ENCODE peak calls at places on chromosomes 12 and 14, in nine cellular contexts. One of them, this sample, is unnamed.

GRCh38 chr12:54265364-54265812 is 14.5 kb downstream of the CBX5 start:
- DNase-seq in CD8-positive, alpha-beta T cell: no peak
- DNase-seq in activated CD8-positive, alpha-beta T cell treated with anti-CD3 and anti-CD28 coated beads for 36 hours: no peak
- DNase-seq in endothelial cell: no peak
- DNase-seq in cardiac fibroblast: no peak
- DNase-seq in HL-60: no peak
- DNase-seq in psoas muscle: no peak
- DNase-seq in CD4-positive, alpha-beta T cell: no peak
- DNase-seq in left lung: no peak
- DNase-seq in this sample: no peak

GRCh38 chr12:93880853-93881522 is 203.8 kb downstream of the CRADD start:
- DNase-seq in CD8-positive, alpha-beta T cell: no peak
- DNase-seq in activated CD8-positive, alpha-beta T cell treated with anti-CD3 and anti-CD28 coated beads for 36 hours: no peak
- DNase-seq in endothelial cell: no peak
- DNase-seq in cardiac fibroblast: no peak
- DNase-seq in HL-60: no peak
- DNase-seq in psoas muscle: no peak
- DNase-seq in CD4-positive, alpha-beta T cell: no peak
- DNase-seq in left lung: no peak
- DNase-seq in this sample: no peak

GRCh38 chr12:39620664-39621658 is 1.4 kb upstream of the ABCD2 start:
- DNase-seq in CD8-positive, alpha-beta T cell: peak
- DNase-seq in activated CD8-positive, alpha-beta T cell treated with anti-CD3 and anti-CD28 coated beads for 36 hours: peak
- DNase-seq in endothelial cell: no peak
- DNase-seq in cardiac fibroblast: peak
- DNase-seq in HL-60: no peak
- DNase-seq in psoas muscle: no peak
- DNase-seq in CD4-positive, alpha-beta T cell: peak
- DNase-seq in left lung: peak
- DNase-seq in this sample: no peak

GRCh38 chr12:130651188-130651587 is 64.9 kb downstream of the RIMBP2 start:
- DNase-seq in CD8-positive, alpha-beta T cell: no peak
- DNase-seq in activated CD8-positive, alpha-beta T cell treated with anti-CD3 and anti-CD28 coated beads for 36 hours: no peak
- DNase-seq in endothelial cell: no peak
- DNase-seq in cardiac fibroblast: no peak
- DNase-seq in HL-60: no peak
- DNase-seq in psoas muscle: no peak
- DNase-seq in CD4-positive, alpha-beta T cell: no peak
- DNase-seq in left lung: no peak
- DNase-seq in this sample: no peak

GRCh38 chr14:24921903-24922302 is 128.0 kb downstream of the STXBP6 start:
- DNase-seq in CD8-positive, alpha-beta T cell: no peak
- DNase-seq in activated CD8-positive, alpha-beta T cell treated with anti-CD3 and anti-CD28 coated beads for 36 hours: no peak
- DNase-seq in endothelial cell: no peak
- DNase-seq in cardiac fibroblast: peak
- DNase-seq in HL-60: no peak
- DNase-seq in psoas muscle: no peak
- DNase-seq in CD4-positive, alpha-beta T cell: no peak
- DNase-seq in left lung: no peak
- DNase-seq in this sample: no peak

GRCh38 chr12:66060361-66060907 is 70.1 kb downstream of the LLPH start:
- DNase-seq in CD8-positive, alpha-beta T cell: no peak
- DNase-seq in activated CD8-positive, alpha-beta T cell treated with anti-CD3 and anti-CD28 coated beads for 36 hours: no peak
- DNase-seq in endothelial cell: no peak
- DNase-seq in cardiac fibroblast: no peak
- DNase-seq in HL-60: no peak
- DNase-seq in psoas muscle: no peak
- DNase-seq in CD4-positive, alpha-beta T cell: no peak
- DNase-seq in left lung: no peak
- DNase-seq in this sample: no peak

GRCh38 chr12:58359084-58359483 is 417.7 kb downstream of the ATP23 start:
- DNase-seq in CD8-positive, alpha-beta T cell: no peak
- DNase-seq in activated CD8-positive, alpha-beta T cell treated with anti-CD3 and anti-CD28 coated beads for 36 hours: no peak
- DNase-seq in endothelial cell: no peak
- DNase-seq in cardiac fibroblast: no peak
- DNase-seq in HL-60: no peak
- DNase-seq in psoas muscle: no peak
- DNase-seq in CD4-positive, alpha-beta T cell: no peak
- DNase-seq in left lung: no peak
- DNase-seq in this sample: peak

GRCh38 chr14:90726656-90727055 is 89.6 kb downstream of the TTC7B start:
- DNase-seq in CD8-positive, alpha-beta T cell: no peak
- DNase-seq in activated CD8-positive, alpha-beta T cell treated with anti-CD3 and anti-CD28 coated beads for 36 hours: no peak
- DNase-seq in endothelial cell: no peak
- DNase-seq in cardiac fibroblast: peak
- DNase-seq in HL-60: peak
- DNase-seq in psoas muscle: peak
- DNase-seq in CD4-positive, alpha-beta T cell: no peak
- DNase-seq in left lung: no peak
- DNase-seq in this sample: peak

GRCh38 chr12:26124491-26125450 is at the start of gene BHLHE41:
- DNase-seq in CD8-positive, alpha-beta T cell: peak
- DNase-seq in activated CD8-positive, alpha-beta T cell treated with anti-CD3 and anti-CD28 coated beads for 36 hours: peak
- DNase-seq in endothelial cell: peak
- DNase-seq in cardiac fibroblast: peak
- DNase-seq in HL-60: peak
- DNase-seq in psoas muscle: peak
- DNase-seq in CD4-positive, alpha-beta T cell: no peak
- DNase-seq in left lung: peak
- DNase-seq in this sample: peak

DNA sequence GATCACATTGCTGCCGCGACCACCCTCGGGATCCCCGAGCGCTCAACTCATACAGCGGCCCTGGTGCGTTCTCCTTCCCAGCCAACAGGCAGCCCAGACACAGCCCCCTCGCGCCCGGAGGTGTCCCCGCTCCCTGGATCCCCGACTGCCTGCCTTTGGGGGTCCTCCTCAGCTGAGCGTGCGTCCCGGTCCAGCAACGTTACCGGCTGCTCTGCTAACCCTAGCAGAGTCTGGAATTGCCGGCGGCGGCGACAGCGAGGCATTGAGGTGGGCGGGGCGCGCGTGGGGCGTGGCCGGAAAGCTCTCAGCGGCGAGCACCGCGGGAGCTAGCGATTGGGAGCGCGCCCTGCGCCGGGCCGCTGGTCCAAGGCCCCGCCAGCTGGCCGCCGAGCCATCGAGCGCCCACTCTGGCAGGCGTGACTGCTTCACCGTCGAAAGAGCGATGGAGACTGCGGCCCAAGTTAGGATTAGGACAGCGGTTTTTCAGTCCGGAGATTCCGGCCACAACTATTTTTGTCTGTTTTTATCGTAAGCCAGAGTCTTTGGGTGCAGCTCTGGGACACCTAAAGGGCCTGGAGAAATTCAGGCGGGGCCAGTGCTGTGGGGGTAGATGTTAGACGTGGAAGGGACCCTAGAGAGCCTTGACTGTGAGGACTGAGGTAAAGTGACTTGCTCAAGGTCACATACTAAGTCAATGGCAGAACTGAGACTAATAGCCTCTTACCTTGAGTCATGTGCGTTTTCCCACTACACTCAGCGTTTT is at the start of gene HEATR5A:
- DNase-seq in CD8-positive, alpha-beta T cell: peak
- DNase-seq in activated CD8-positive, alpha-beta T cell treated with anti-CD3 and anti-CD28 coated beads for 36 hours: peak
- DNase-seq in endothelial cell: peak
- DNase-seq in cardiac fibroblast: peak
- DNase-seq in HL-60: peak
- DNase-seq in psoas muscle: peak
- DNase-seq in CD4-positive, alpha-beta T cell: peak
- DNase-seq in left lung: peak
- DNase-seq in this sample: peak
- TF ChIP-seq CTCF in CD8-positive, alpha-beta T cell: no peak
- TF ChIP-seq CTCF in activated CD8-positive, alpha-beta T cell treated with anti-CD3 and anti-CD28 coated beads for 36 hours: no peak
- TF ChIP-seq CTCF in endothelial cell: no peak
- TF ChIP-seq CTCF in cardiac fibroblast: no peak
- TF ChIP-seq CTCF in HL-60: no peak
- TF ChIP-seq CTCF in psoas muscle: peak
- TF ChIP-seq CTCF in CD4-positive, alpha-beta T cell: peak
- TF ChIP-seq CTCF in left lung: peak
- TF ChIP-seq CTCF in this sample: peak

GRCh38 chr14:64423987-64424386 is 35.8 kb downstream of the MTHFD1 start:
- DNase-seq in CD8-positive, alpha-beta T cell: no peak
- DNase-seq in activated CD8-positive, alpha-beta T cell treated with anti-CD3 and anti-CD28 coated beads for 36 hours: no peak
- DNase-seq in endothelial cell: no peak
- DNase-seq in cardiac fibroblast: peak
- DNase-seq in HL-60: no peak
- DNase-seq in psoas muscle: no peak
- DNase-seq in CD4-positive, alpha-beta T cell: no peak
- DNase-seq in left lung: no peak
- DNase-seq in this sample: no peak
- TF ChIP-seq CTCF in CD8-positive, alpha-beta T cell: no peak
- TF ChIP-seq CTCF in activated CD8-positive, alpha-beta T cell treated with anti-CD3 and anti-CD28 coated beads for 36 hours: no peak
- TF ChIP-seq CTCF in endothelial cell: no peak
- TF ChIP-seq CTCF in cardiac fibroblast: no peak
- TF ChIP-seq CTCF in HL-60: no peak
- TF ChIP-seq CTCF in psoas muscle: no peak
- TF ChIP-seq CTCF in CD4-positive, alpha-beta T cell: no peak
- TF ChIP-seq CTCF in left lung: no peak
- TF ChIP-seq CTCF in this sample: no peak

DNA sequence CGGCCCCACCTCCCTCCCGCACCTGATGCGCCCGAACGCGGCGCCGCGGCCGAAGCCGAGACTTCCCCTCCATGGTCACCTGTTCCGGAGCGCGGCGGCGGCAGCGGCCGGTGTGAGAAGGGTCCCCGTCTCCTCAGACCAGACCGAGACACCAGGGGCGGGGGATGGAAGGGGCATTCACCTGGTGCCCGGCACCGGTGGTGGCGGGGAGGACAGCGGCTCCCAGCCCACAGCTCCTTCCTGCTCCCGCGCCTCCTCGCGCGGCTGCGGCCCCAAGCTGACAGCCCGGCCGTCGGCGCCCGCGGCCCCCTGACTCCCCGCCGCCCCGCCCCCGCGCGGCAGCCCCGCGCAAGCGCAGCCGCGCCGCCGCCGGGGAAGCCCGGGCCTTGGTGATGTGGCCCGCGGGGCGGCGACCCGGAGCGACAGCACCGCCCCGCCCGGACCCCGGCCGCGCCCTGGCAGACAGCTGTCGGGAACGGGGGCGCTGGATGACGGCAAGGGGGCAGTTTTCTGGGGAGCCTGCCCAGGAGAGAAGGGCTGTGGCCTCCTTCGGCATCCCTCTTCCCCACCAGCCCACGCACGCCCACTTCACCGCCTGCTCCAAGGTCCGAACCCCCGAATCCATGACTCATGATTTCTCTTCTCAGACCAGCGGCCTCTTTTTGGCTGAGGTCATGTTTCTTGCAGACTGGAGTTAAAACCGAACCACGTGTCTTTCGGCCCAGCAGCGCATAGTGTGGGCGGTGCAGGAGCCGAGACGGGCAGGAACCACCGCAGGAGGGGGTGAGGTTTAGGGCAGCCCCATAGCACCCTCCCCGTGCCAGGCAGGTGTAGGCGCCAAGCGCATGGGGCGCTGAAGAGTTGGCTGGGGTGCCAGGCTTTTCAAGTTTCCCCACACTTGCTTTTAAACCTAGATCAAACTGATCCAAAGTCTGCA is at the start of gene SLC41A2:
- DNase-seq in CD8-positive, alpha-beta T cell: peak
- DNase-seq in activated CD8-positive, alpha-beta T cell treated with anti-CD3 and anti-CD28 coated beads for 36 hours: peak
- DNase-seq in endothelial cell: peak
- DNase-seq in cardiac fibroblast: peak
- DNase-seq in HL-60: peak
- DNase-seq in psoas muscle: peak
- DNase-seq in CD4-positive, alpha-beta T cell: peak
- DNase-seq in left lung: peak
- DNase-seq in this sample: peak
- TF ChIP-seq CTCF in CD8-positive, alpha-beta T cell: no peak
- TF ChIP-seq CTCF in activated CD8-positive, alpha-beta T cell treated with anti-CD3 and anti-CD28 coated beads for 36 hours: no peak
- TF ChIP-seq CTCF in endothelial cell: no peak
- TF ChIP-seq CTCF in cardiac fibroblast: no peak
- TF ChIP-seq CTCF in HL-60: no peak
- TF ChIP-seq CTCF in psoas muscle: peak
- TF ChIP-seq CTCF in CD4-positive, alpha-beta T cell: peak
- TF ChIP-seq CTCF in left lung: peak
- TF ChIP-seq CTCF in this sample: no peak

GRCh38 chr14:105201156-105201927 is 20.2 kb upstream of the NUDT14 start:
- DNase-seq in CD8-positive, alpha-beta T cell: no peak
- DNase-seq in activated CD8-positive, alpha-beta T cell treated with anti-CD3 and anti-CD28 coated beads for 36 hours: no peak
- DNase-seq in endothelial cell: no peak
- DNase-seq in cardiac fibroblast: no peak
- DNase-seq in HL-60: no peak
- DNase-seq in psoas muscle: no peak
- DNase-seq in CD4-positive, alpha-beta T cell: no peak
- DNase-seq in left lung: no peak
- DNase-seq in this sample: no peak
- TF ChIP-seq CTCF in CD8-positive, alpha-beta T cell: no peak
- TF ChIP-seq CTCF in activated CD8-positive, alpha-beta T cell treated with anti-CD3 and anti-CD28 coated beads for 36 hours: no peak
- TF ChIP-seq CTCF in endothelial cell: no peak
- TF ChIP-seq CTCF in cardiac fibroblast: no peak
- TF ChIP-seq CTCF in HL-60: peak
- TF ChIP-seq CTCF in psoas muscle: no peak
- TF ChIP-seq CTCF in CD4-positive, alpha-beta T cell: no peak
- TF ChIP-seq CTCF in left lung: no peak
- TF ChIP-seq CTCF in this sample: no peak

DNA sequence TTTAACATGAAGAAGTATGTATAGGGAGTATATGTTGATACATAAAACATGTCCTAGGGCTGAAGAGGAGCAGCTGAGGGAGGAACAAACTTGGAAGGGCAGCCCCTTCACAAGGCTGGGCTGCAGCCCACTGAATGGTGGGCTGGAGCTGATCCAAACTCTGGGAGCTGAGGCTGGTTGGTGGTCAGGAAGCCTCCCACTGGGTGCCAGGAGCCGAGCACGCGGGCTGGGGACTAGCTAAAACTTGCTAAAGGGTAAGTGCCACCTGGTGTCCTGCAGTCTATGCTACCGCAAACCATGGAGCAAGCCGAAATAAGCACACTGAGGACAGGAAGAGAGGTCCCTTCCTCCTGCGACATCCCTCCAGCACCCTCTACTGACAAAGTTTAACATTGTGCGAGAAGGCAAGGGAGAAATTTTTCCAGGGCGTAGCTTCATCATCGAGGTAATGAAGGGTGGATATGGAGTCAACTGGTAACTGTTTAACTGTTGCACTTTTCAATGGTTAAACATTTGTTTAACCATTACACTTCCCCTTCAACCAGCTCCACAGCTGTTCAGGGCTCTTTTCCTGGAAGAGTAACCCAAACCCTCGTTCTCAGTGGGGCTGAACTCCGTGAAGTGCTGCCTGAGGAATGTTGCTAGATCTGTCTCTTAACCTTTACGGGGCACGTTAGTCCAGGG is 42.2 kb downstream of the EGLN3 start:
- DNase-seq in CD8-positive, alpha-beta T cell: no peak
- DNase-seq in activated CD8-positive, alpha-beta T cell treated with anti-CD3 and anti-CD28 coated beads for 36 hours: no peak
- DNase-seq in endothelial cell: no peak
- DNase-seq in cardiac fibroblast: no peak
- DNase-seq in HL-60: no peak
- DNase-seq in psoas muscle: no peak
- DNase-seq in CD4-positive, alpha-beta T cell: no peak
- DNase-seq in left lung: no peak
- DNase-seq in this sample: peak
- TF ChIP-seq CTCF in CD8-positive, alpha-beta T cell: no peak
- TF ChIP-seq CTCF in activated CD8-positive, alpha-beta T cell treated with anti-CD3 and anti-CD28 coated beads for 36 hours: peak
- TF ChIP-seq CTCF in endothelial cell: no peak
- TF ChIP-seq CTCF in cardiac fibroblast: no peak
- TF ChIP-seq CTCF in HL-60: no peak
- TF ChIP-seq CTCF in psoas muscle: no peak
- TF ChIP-seq CTCF in CD4-positive, alpha-beta T cell: no peak
- TF ChIP-seq CTCF in left lung: no peak
- TF ChIP-seq CTCF in this sample: peak

This sample was measured in hepatocyte.